ENCODE peak calls at places on chromosomes 6 and 20, in nine cellular contexts. One of them, this sample, is unnamed.

GRCh38 chr6:30411515-30412207 is 66.7 kb downstream of the RPP21 start:
- DNase-seq in kidney glomerular epithelial cell: peak; percentile 48
- DNase-seq in KBM-7: peak; percentile 73
- DNase-seq in left lung: peak; percentile 52
- DNase-seq in omental fat pad: no peak
- DNase-seq in activated CD4-positive, alpha-beta T cell treated with anti-CD3 and anti-CD28 coated beads, Interleukin-2, amount 50 U/mL, for 24 hours: peak; percentile 50
- DNase-seq in caudate nucleus: no peak
- DNase-seq in GM20000: no peak
- DNase-seq in HEK293T: no peak
- DNase-seq in this sample: peak; percentile 39

GRCh38 chr6:106360410-106360988 is at the start of gene CRYBG1:
- DNase-seq in kidney glomerular epithelial cell: no peak
- DNase-seq in GM20000: peak; percentile 87
- DNase-seq in activated CD4-positive, alpha-beta T cell treated with anti-CD3 and anti-CD28 coated beads, Interleukin-2, amount 50 U/mL, for 24 hours: peak; percentile 41
- DNase-seq in omental fat pad: no peak
- DNase-seq in KBM-7: peak; percentile 69
- DNase-seq in caudate nucleus: peak; percentile 27
- DNase-seq in HEK293T: peak; percentile 86
- DNase-seq in left lung: peak; percentile 67
- DNase-seq in this sample: peak; percentile 39

GRCh38 chr6:87155920-87156600 is 695 bp downstream of the ZNF292 start:
- DNase-seq in KBM-7: peak; percentile 80
- DNase-seq in omental fat pad: peak; percentile 35
- DNase-seq in kidney glomerular epithelial cell: peak; percentile 45
- DNase-seq in caudate nucleus: no peak
- DNase-seq in activated CD4-positive, alpha-beta T cell treated with anti-CD3 and anti-CD28 coated beads, Interleukin-2, amount 50 U/mL, for 24 hours: peak; percentile 24
- DNase-seq in HEK293T: peak; percentile 53
- DNase-seq in left lung: peak; percentile 64
- DNase-seq in GM20000: peak; percentile 10
- DNase-seq in this sample: peak; percentile 53

GRCh38 chr6:126890055-126890454 is 228.4 kb upstream of the RSPO3 start:
- DNase-seq in KBM-7: no peak
- DNase-seq in GM20000: no peak
- DNase-seq in activated CD4-positive, alpha-beta T cell treated with anti-CD3 and anti-CD28 coated beads, Interleukin-2, amount 50 U/mL, for 24 hours: no peak
- DNase-seq in omental fat pad: no peak
- DNase-seq in caudate nucleus: no peak
- DNase-seq in HEK293T: no peak
- DNase-seq in kidney glomerular epithelial cell: no peak
- DNase-seq in left lung: no peak
- DNase-seq in this sample: no peak

GRCh38 chr6:154736613-154737259 is 3.5 kb downstream of the SCAF8 start:
- DNase-seq in KBM-7: peak; percentile 61
- DNase-seq in caudate nucleus: no peak
- DNase-seq in left lung: no peak
- DNase-seq in omental fat pad: no peak
- DNase-seq in kidney glomerular epithelial cell: no peak
- DNase-seq in activated CD4-positive, alpha-beta T cell treated with anti-CD3 and anti-CD28 coated beads, Interleukin-2, amount 50 U/mL, for 24 hours: no peak
- DNase-seq in GM20000: no peak
- DNase-seq in HEK293T: no peak
- DNase-seq in this sample: no peak

GRCh38 chr6:160774399-160774798 is 72.4 kb downstream of the PLG start:
- DNase-seq in left lung: no peak
- DNase-seq in omental fat pad: no peak
- DNase-seq in KBM-7: no peak
- DNase-seq in kidney glomerular epithelial cell: no peak
- DNase-seq in caudate nucleus: no peak
- DNase-seq in HEK293T: no peak
- DNase-seq in GM20000: no peak
- DNase-seq in activated CD4-positive, alpha-beta T cell treated with anti-CD3 and anti-CD28 coated beads, Interleukin-2, amount 50 U/mL, for 24 hours: no peak
- DNase-seq in this sample: no peak

GRCh38 chr20:21137078-21137477 is 11.2 kb downstream of the KIZ start:
- DNase-seq in caudate nucleus: no peak
- DNase-seq in left lung: no peak
- DNase-seq in KBM-7: no peak
- DNase-seq in kidney glomerular epithelial cell: no peak
- DNase-seq in GM20000: no peak
- DNase-seq in HEK293T: no peak
- DNase-seq in activated CD4-positive, alpha-beta T cell treated with anti-CD3 and anti-CD28 coated beads, Interleukin-2, amount 50 U/mL, for 24 hours: no peak
- DNase-seq in omental fat pad: no peak
- DNase-seq in this sample: no peak

GRCh38 chr6:139172151-139172550 is 37.3 kb downstream of the HECA start:
- DNase-seq in HEK293T: no peak
- DNase-seq in KBM-7: no peak
- DNase-seq in caudate nucleus: no peak
- DNase-seq in kidney glomerular epithelial cell: no peak
- DNase-seq in activated CD4-positive, alpha-beta T cell treated with anti-CD3 and anti-CD28 coated beads, Interleukin-2, amount 50 U/mL, for 24 hours: no peak
- DNase-seq in GM20000: no peak
- DNase-seq in left lung: no peak
- DNase-seq in omental fat pad: no peak
- DNase-seq in this sample: no peak

GRCh38 chr6:170018422-170019258 is 267.2 kb downstream of the ERMARD start:
- DNase-seq in KBM-7: no peak
- DNase-seq in HEK293T: no peak
- DNase-seq in caudate nucleus: no peak
- DNase-seq in activated CD4-positive, alpha-beta T cell treated with anti-CD3 and anti-CD28 coated beads, Interleukin-2, amount 50 U/mL, for 24 hours: no peak
- DNase-seq in GM20000: no peak
- DNase-seq in omental fat pad: no peak
- DNase-seq in left lung: no peak
- DNase-seq in kidney glomerular epithelial cell: no peak
- DNase-seq in this sample: no peak

GRCh38 chr20:25247100-25247665 is 702 bp upstream of the PYGB start:
- DNase-seq in GM20000: peak; percentile 38
- DNase-seq in KBM-7: peak; percentile 56
- DNase-seq in activated CD4-positive, alpha-beta T cell treated with anti-CD3 and anti-CD28 coated beads, Interleukin-2, amount 50 U/mL, for 24 hours: no peak
- DNase-seq in left lung: peak; percentile 71
- DNase-seq in omental fat pad: no peak
- DNase-seq in caudate nucleus: peak; percentile 39
- DNase-seq in kidney glomerular epithelial cell: peak; percentile 66
- DNase-seq in HEK293T: peak; percentile 49
- DNase-seq in this sample: peak; percentile 74

GRCh38 chr6:150492941-150493340 is 106.7 kb upstream of the PLEKHG1 start:
- DNase-seq in HEK293T: no peak
- DNase-seq in left lung: no peak
- DNase-seq in caudate nucleus: no peak
- DNase-seq in KBM-7: no peak
- DNase-seq in kidney glomerular epithelial cell: peak; percentile 94
- DNase-seq in activated CD4-positive, alpha-beta T cell treated with anti-CD3 and anti-CD28 coated beads, Interleukin-2, amount 50 U/mL, for 24 hours: no peak
- DNase-seq in omental fat pad: no peak
- DNase-seq in GM20000: no peak
- DNase-seq in this sample: peak; percentile 70

GRCh38 chr20:20621191-20621590 is 91.3 kb downstream of the RALGAPA2 start:
- DNase-seq in kidney glomerular epithelial cell: no peak
- DNase-seq in caudate nucleus: no peak
- DNase-seq in HEK293T: no peak
- DNase-seq in omental fat pad: no peak
- DNase-seq in GM20000: no peak
- DNase-seq in left lung: no peak
- DNase-seq in KBM-7: no peak
- DNase-seq in activated CD4-positive, alpha-beta T cell treated with anti-CD3 and anti-CD28 coated beads, Interleukin-2, amount 50 U/mL, for 24 hours: no peak
- DNase-seq in this sample: no peak

GRCh38 chr6:27145731-27146455 is 101.6 kb upstream of the PRSS16 start:
- DNase-seq in kidney glomerular epithelial cell: peak; percentile 73
- DNase-seq in GM20000: peak; percentile 43
- DNase-seq in omental fat pad: no peak
- DNase-seq in KBM-7: peak; percentile 92
- DNase-seq in activated CD4-positive, alpha-beta T cell treated with anti-CD3 and anti-CD28 coated beads, Interleukin-2, amount 50 U/mL, for 24 hours: peak; percentile 76
- DNase-seq in left lung: peak; percentile 86
- DNase-seq in caudate nucleus: no peak
- DNase-seq in HEK293T: peak; percentile 40
- DNase-seq in this sample: peak; percentile 86

GRCh38 chr6:131400054-131400781 is 172.8 kb upstream of the ARG1 start:
- DNase-seq in caudate nucleus: no peak
- DNase-seq in omental fat pad: no peak
- DNase-seq in kidney glomerular epithelial cell: peak; percentile 30
- DNase-seq in GM20000: no peak
- DNase-seq in KBM-7: no peak
- DNase-seq in activated CD4-positive, alpha-beta T cell treated with anti-CD3 and anti-CD28 coated beads, Interleukin-2, amount 50 U/mL, for 24 hours: no peak
- DNase-seq in left lung: no peak
- DNase-seq in HEK293T: peak; percentile 21
- DNase-seq in this sample: no peak

GRCh38 chr6:150452642-150453243 is 83.9 kb downstream of the IYD start:
- DNase-seq in activated CD4-positive, alpha-beta T cell treated with anti-CD3 and anti-CD28 coated beads, Interleukin-2, amount 50 U/mL, for 24 hours: no peak
- DNase-seq in omental fat pad: no peak
- DNase-seq in caudate nucleus: no peak
- DNase-seq in kidney glomerular epithelial cell: no peak
- DNase-seq in KBM-7: no peak
- DNase-seq in left lung: peak; percentile 66
- DNase-seq in HEK293T: no peak
- DNase-seq in GM20000: no peak
- DNase-seq in this sample: no peak

GRCh38 chr20:36465109-36466080 is 75.9 kb upstream of the MYL9 start:
- DNase-seq in HEK293T: peak; percentile 35
- DNase-seq in omental fat pad: no peak
- DNase-seq in GM20000: peak; percentile 49
- DNase-seq in kidney glomerular epithelial cell: peak; percentile 25
- DNase-seq in caudate nucleus: no peak
- DNase-seq in left lung: no peak
- DNase-seq in KBM-7: peak; percentile 33
- DNase-seq in activated CD4-positive, alpha-beta T cell treated with anti-CD3 and anti-CD28 coated beads, Interleukin-2, amount 50 U/mL, for 24 hours: peak; percentile 49
- DNase-seq in this sample: peak; percentile 76

GRCh38 chr6:28675600-28675999 is 149.9 kb downstream of the GPX5 start:
- DNase-seq in omental fat pad: no peak
- DNase-seq in KBM-7: no peak
- DNase-seq in GM20000: no peak
- DNase-seq in HEK293T: no peak
- DNase-seq in caudate nucleus: no peak
- DNase-seq in kidney glomerular epithelial cell: no peak
- DNase-seq in left lung: no peak
- DNase-seq in activated CD4-positive, alpha-beta T cell treated with anti-CD3 and anti-CD28 coated beads, Interleukin-2, amount 50 U/mL, for 24 hours: no peak
- DNase-seq in this sample: no peak

GRCh38 chr6:122717350-122717749 is 62.2 kb upstream of the FABP7 start:
- DNase-seq in activated CD4-positive, alpha-beta T cell treated with anti-CD3 and anti-CD28 coated beads, Interleukin-2, amount 50 U/mL, for 24 hours: no peak
- DNase-seq in omental fat pad: no peak
- DNase-seq in caudate nucleus: no peak
- DNase-seq in GM20000: no peak
- DNase-seq in KBM-7: peak; percentile 83
- DNase-seq in left lung: no peak
- DNase-seq in kidney glomerular epithelial cell: no peak
- DNase-seq in HEK293T: no peak
- DNase-seq in this sample: no peak

GRCh38 chr6:36985384-36985962 is 523 bp downstream of the MTCH1 start:
- DNase-seq in left lung: no peak
- DNase-seq in omental fat pad: no peak
- DNase-seq in caudate nucleus: no peak
- DNase-seq in activated CD4-positive, alpha-beta T cell treated with anti-CD3 and anti-CD28 coated beads, Interleukin-2, amount 50 U/mL, for 24 hours: no peak
- DNase-seq in kidney glomerular epithelial cell: no peak
- DNase-seq in KBM-7: no peak
- DNase-seq in HEK293T: no peak
- DNase-seq in GM20000: no peak
- DNase-seq in this sample: no peak

GRCh38 chr6:44858998-44859397 is 469.1 kb upstream of the RUNX2 start:
- DNase-seq in GM20000: no peak
- DNase-seq in omental fat pad: no peak
- DNase-seq in activated CD4-positive, alpha-beta T cell treated with anti-CD3 and anti-CD28 coated beads, Interleukin-2, amount 50 U/mL, for 24 hours: no peak
- DNase-seq in HEK293T: no peak
- DNase-seq in left lung: no peak
- DNase-seq in caudate nucleus: no peak
- DNase-seq in kidney glomerular epithelial cell: no peak
- DNase-seq in KBM-7: no peak
- DNase-seq in this sample: no peak

GRCh38 chr20:49344975-49345374 is 67.1 kb upstream of the ZNFX1 start:
- DNase-seq in omental fat pad: no peak
- DNase-seq in KBM-7: no peak
- DNase-seq in HEK293T: no peak
- DNase-seq in GM20000: no peak
- DNase-seq in activated CD4-positive, alpha-beta T cell treated with anti-CD3 and anti-CD28 coated beads, Interleukin-2, amount 50 U/mL, for 24 hours: no peak
- DNase-seq in left lung: peak; percentile 43
- DNase-seq in kidney glomerular epithelial cell: peak; percentile 96
- DNase-seq in caudate nucleus: no peak
- DNase-seq in this sample: peak; percentile 90

GRCh38 chr20:62709537-62709905 is 885 bp downstream of the NTSR1 start:
- DNase-seq in omental fat pad: no peak
- DNase-seq in activated CD4-positive, alpha-beta T cell treated with anti-CD3 and anti-CD28 coated beads, Interleukin-2, amount 50 U/mL, for 24 hours: no peak
- DNase-seq in HEK293T: no peak
- DNase-seq in caudate nucleus: no peak
- DNase-seq in GM20000: no peak
- DNase-seq in KBM-7: no peak
- DNase-seq in kidney glomerular epithelial cell: no peak
- DNase-seq in left lung: no peak
- DNase-seq in this sample: no peak

GRCh38 chr6:50145125-50145524 is 95.4 kb upstream of the DEFB112 start:
- DNase-seq in GM20000: no peak
- DNase-seq in KBM-7: peak; percentile 35
- DNase-seq in activated CD4-positive, alpha-beta T cell treated with anti-CD3 and anti-CD28 coated beads, Interleukin-2, amount 50 U/mL, for 24 hours: no peak
- DNase-seq in omental fat pad: no peak
- DNase-seq in HEK293T: peak; percentile 10
- DNase-seq in left lung: no peak
- DNase-seq in caudate nucleus: no peak
- DNase-seq in kidney glomerular epithelial cell: peak; percentile 15
- DNase-seq in this sample: peak; percentile 17

GRCh38 chr6:159193923-159194322 is 24.7 kb downstream of the FNDC1 start:
- DNase-seq in omental fat pad: no peak
- DNase-seq in HEK293T: no peak
- DNase-seq in left lung: no peak
- DNase-seq in KBM-7: peak; percentile 31
- DNase-seq in activated CD4-positive, alpha-beta T cell treated with anti-CD3 and anti-CD28 coated beads, Interleukin-2, amount 50 U/mL, for 24 hours: no peak
- DNase-seq in kidney glomerular epithelial cell: no peak
- DNase-seq in caudate nucleus: no peak
- DNase-seq in GM20000: no peak
- DNase-seq in this sample: no peak

GRCh38 chr20:43533060-43533459 is 25.6 kb downstream of the L3MBTL1 start:
- DNase-seq in HEK293T: no peak
- DNase-seq in KBM-7: no peak
- DNase-seq in kidney glomerular epithelial cell: no peak
- DNase-seq in activated CD4-positive, alpha-beta T cell treated with anti-CD3 and anti-CD28 coated beads, Interleukin-2, amount 50 U/mL, for 24 hours: no peak
- DNase-seq in left lung: no peak
- DNase-seq in omental fat pad: no peak
- DNase-seq in caudate nucleus: no peak
- DNase-seq in GM20000: no peak
- DNase-seq in this sample: no peak

GRCh38 chr20:46456255-46457028 is 50.0 kb upstream of the ELMO2 start:
- DNase-seq in HEK293T: no peak
- DNase-seq in activated CD4-positive, alpha-beta T cell treated with anti-CD3 and anti-CD28 coated beads, Interleukin-2, amount 50 U/mL, for 24 hours: no peak
- DNase-seq in GM20000: no peak
- DNase-seq in omental fat pad: no peak
- DNase-seq in left lung: no peak
- DNase-seq in kidney glomerular epithelial cell: no peak
- DNase-seq in KBM-7: no peak
- DNase-seq in caudate nucleus: no peak
- DNase-seq in this sample: no peak

GRCh38 chr20:61963149-61963548 is 102.5 kb downstream of the TAF4 start:
- DNase-seq in HEK293T: no peak
- DNase-seq in activated CD4-positive, alpha-beta T cell treated with anti-CD3 and anti-CD28 coated beads, Interleukin-2, amount 50 U/mL, for 24 hours: no peak
- DNase-seq in omental fat pad: no peak
- DNase-seq in kidney glomerular epithelial cell: no peak
- DNase-seq in KBM-7: no peak
- DNase-seq in caudate nucleus: no peak
- DNase-seq in GM20000: no peak
- DNase-seq in left lung: no peak
- DNase-seq in this sample: no peak

GRCh38 chr20:18831830-18832229 is 18.2 kb downstream of the SCP2D1 start:
- DNase-seq in kidney glomerular epithelial cell: peak; percentile 83
- DNase-seq in GM20000: no peak
- DNase-seq in left lung: no peak
- DNase-seq in HEK293T: no peak
- DNase-seq in activated CD4-positive, alpha-beta T cell treated with anti-CD3 and anti-CD28 coated beads, Interleukin-2, amount 50 U/mL, for 24 hours: no peak
- DNase-seq in caudate nucleus: no peak
- DNase-seq in KBM-7: peak; percentile 7
- DNase-seq in omental fat pad: no peak
- DNase-seq in this sample: peak; percentile 19

GRCh38 chr20:25220021-25220730 is 24.7 kb downstream of the ENTPD6 start:
- DNase-seq in kidney glomerular epithelial cell: no peak
- DNase-seq in left lung: no peak
- DNase-seq in activated CD4-positive, alpha-beta T cell treated with anti-CD3 and anti-CD28 coated beads, Interleukin-2, amount 50 U/mL, for 24 hours: no peak
- DNase-seq in KBM-7: no peak
- DNase-seq in omental fat pad: no peak
- DNase-seq in caudate nucleus: no peak
- DNase-seq in HEK293T: no peak
- DNase-seq in GM20000: no peak
- DNase-seq in this sample: no peak

GRCh38 chr6:7311920-7312615 is 931 bp downstream of the SSR1 start:
- DNase-seq in kidney glomerular epithelial cell: peak; percentile 7
- DNase-seq in activated CD4-positive, alpha-beta T cell treated with anti-CD3 and anti-CD28 coated beads, Interleukin-2, amount 50 U/mL, for 24 hours: no peak
- DNase-seq in omental fat pad: no peak
- DNase-seq in HEK293T: no peak
- DNase-seq in KBM-7: peak; percentile 41
- DNase-seq in left lung: no peak
- DNase-seq in caudate nucleus: no peak
- DNase-seq in GM20000: peak; percentile 20
- DNase-seq in this sample: no peak

GRCh38 chr6:49202923-49203322 is 260.1 kb downstream of the MMUT start:
- DNase-seq in GM20000: no peak
- DNase-seq in kidney glomerular epithelial cell: no peak
- DNase-seq in HEK293T: no peak
- DNase-seq in caudate nucleus: no peak
- DNase-seq in left lung: no peak
- DNase-seq in activated CD4-positive, alpha-beta T cell treated with anti-CD3 and anti-CD28 coated beads, Interleukin-2, amount 50 U/mL, for 24 hours: no peak
- DNase-seq in KBM-7: no peak
- DNase-seq in omental fat pad: no peak
- DNase-seq in this sample: peak; percentile 4

This sample was measured in ACHN.